ENCODE peak calls at places on chromosomes 1 and 21, in four cellular contexts. One of them, this sample, is unnamed.

GRCh38 chr1:243452092-243452491 is 196.3 kb downstream of the SDCCAG8 start:
- DNase-seq in posterior cingulate gyrus: no peak
- DNase-seq in fibroblast of lung: no peak
- DNase-seq in stimulated activated CD4-positive, alpha-beta T cell treated with anti-CD3 and anti-CD28 coated beads, Interleukin-12 subunit alpha, Interleukin-12 subunit beta, amount 100 ng/mL, for 48 hours: no peak
- DNase-seq in this sample: no peak

GRCh38 chr1:198778049-198778448 is 139.2 kb downstream of the PTPRC start:
- DNase-seq in posterior cingulate gyrus: no peak
- DNase-seq in fibroblast of lung: peak
- DNase-seq in stimulated activated CD4-positive, alpha-beta T cell treated with anti-CD3 and anti-CD28 coated beads, Interleukin-12 subunit alpha, Interleukin-12 subunit beta, amount 100 ng/mL, for 48 hours: no peak
- DNase-seq in this sample: no peak

GRCh38 chr1:42924249-42925131 is 34.2 kb downstream of the SLC2A1 start:
- DNase-seq in posterior cingulate gyrus: peak
- DNase-seq in fibroblast of lung: peak
- DNase-seq in stimulated activated CD4-positive, alpha-beta T cell treated with anti-CD3 and anti-CD28 coated beads, Interleukin-12 subunit alpha, Interleukin-12 subunit beta, amount 100 ng/mL, for 48 hours: peak
- DNase-seq in this sample: peak

GRCh38 chr1:93746423-93746822 is 64.8 kb upstream of the BCAR3 start:
- DNase-seq in posterior cingulate gyrus: no peak
- DNase-seq in fibroblast of lung: no peak
- DNase-seq in stimulated activated CD4-positive, alpha-beta T cell treated with anti-CD3 and anti-CD28 coated beads, Interleukin-12 subunit alpha, Interleukin-12 subunit beta, amount 100 ng/mL, for 48 hours: no peak
- DNase-seq in this sample: no peak

GRCh38 chr1:175976865-175977642 is 230.0 kb downstream of the COP1 start:
- DNase-seq in posterior cingulate gyrus: no peak
- DNase-seq in fibroblast of lung: peak
- DNase-seq in stimulated activated CD4-positive, alpha-beta T cell treated with anti-CD3 and anti-CD28 coated beads, Interleukin-12 subunit alpha, Interleukin-12 subunit beta, amount 100 ng/mL, for 48 hours: no peak
- DNase-seq in this sample: no peak

GRCh38 chr21:15060776-15061175 is 4.0 kb downstream of the NRIP1 start:
- DNase-seq in posterior cingulate gyrus: no peak
- DNase-seq in fibroblast of lung: peak
- DNase-seq in stimulated activated CD4-positive, alpha-beta T cell treated with anti-CD3 and anti-CD28 coated beads, Interleukin-12 subunit alpha, Interleukin-12 subunit beta, amount 100 ng/mL, for 48 hours: no peak
- DNase-seq in this sample: no peak

GRCh38 chr1:214386747-214387146 is 105.8 kb downstream of the SMYD2 start:
- DNase-seq in posterior cingulate gyrus: no peak
- DNase-seq in fibroblast of lung: peak
- DNase-seq in stimulated activated CD4-positive, alpha-beta T cell treated with anti-CD3 and anti-CD28 coated beads, Interleukin-12 subunit alpha, Interleukin-12 subunit beta, amount 100 ng/mL, for 48 hours: no peak
- DNase-seq in this sample: no peak

GRCh38 chr1:4140821-4141220 is 240.7 kb upstream of the C1orf174 start:
- DNase-seq in posterior cingulate gyrus: no peak
- DNase-seq in fibroblast of lung: no peak
- DNase-seq in stimulated activated CD4-positive, alpha-beta T cell treated with anti-CD3 and anti-CD28 coated beads, Interleukin-12 subunit alpha, Interleukin-12 subunit beta, amount 100 ng/mL, for 48 hours: no peak
- DNase-seq in this sample: no peak